ENCODE peak calls at places on chromosomes 16 and 17, in eight cellular contexts. U, N, M, D, L, E, X and F are unnamed samples.

GRCh38 chr17:80527016-80527645 is 17.5 kb upstream of the RPTOR start:
- DNase-seq in U (no peak), N (no peak), M (no peak), D (no peak), L (no peak), E (no peak), X (peak), F (no peak)

GRCh38 chr16:57894390-57895080 is 76.4 kb downstream of the CNGB1 start:
- DNase-seq in U (no peak), N (no peak), M (no peak), D (no peak), L (no peak), E (no peak), X (no peak), F (no peak)

GRCh38 chr17:12856451-12856850 is 67.2 kb downstream of the ARHGAP44 start:
- DNase-seq in U (no peak), N (no peak), M (no peak), D (no peak), L (no peak), E (no peak), X (no peak), F (no peak)

GRCh38 chr17:74566132-74566753 is 1.1 kb downstream of the CD300H start:
- DNase-seq in U (no peak), N (no peak), M (no peak), D (no peak), L (peak), E (peak), X (no peak), F (no peak)

GRCh38 chr17:20073056-20073979 is 64.2 kb downstream of the SPECC1 start:
- DNase-seq in U (peak), N (no peak), M (peak), D (peak), L (no peak), E (peak), X (peak), F (no peak)

GRCh38 chr17:79023886-79024771 is at the start of gene C1QTNF1:
- DNase-seq in U (peak), N (peak), M (peak), D (peak), L (no peak), E (peak), X (peak), F (peak)

GRCh38 chr17:7668482-7668881 is 17.8 kb downstream of the ATP1B2 start:
- DNase-seq in U (no peak), N (no peak), M (no peak), D (no peak), L (no peak), E (no peak), X (no peak), F (no peak)

GRCh38 chr17:21388066-21388465 is 11.9 kb downstream of the KCNJ12 start:
- DNase-seq in U (no peak), N (no peak), M (no peak), D (no peak), L (no peak), E (no peak), X (no peak), F (no peak)

GRCh38 chr17:11144358-11145233 is 96.4 kb upstream of the SHISA6 start:
- DNase-seq in U (no peak), N (no peak), M (no peak), D (no peak), L (no peak), E (peak), X (no peak), F (no peak)

GRCh38 chr17:68511254-68511670 is 968 bp upstream of the PRKAR1A start:
- DNase-seq in U (no peak), N (no peak), M (no peak), D (peak), L (no peak), E (no peak), X (no peak), F (no peak)

GRCh38 chr17:83122834-83123233 is 43.4 kb downstream of the METRNL start:
- DNase-seq in U (peak), N (peak), M (no peak), D (no peak), L (no peak), E (no peak), X (no peak), F (no peak)

GRCh38 chr17:16925461-16926060 is 46.4 kb downstream of the TNFRSF13B start:
- DNase-seq in U (peak), N (peak), M (peak), D (peak), L (no peak), E (no peak), X (no peak), F (no peak)

GRCh38 chr17:9205520-9206159 is 184.3 kb downstream of the NTN1 start:
- DNase-seq in U (no peak), N (no peak), M (no peak), D (no peak), L (no peak), E (no peak), X (no peak), F (no peak)

GRCh38 chr17:59907467-59907866 is 14.5 kb downstream of the RPS6KB1 start:
- DNase-seq in U (no peak), N (no peak), M (no peak), D (no peak), L (no peak), E (no peak), X (no peak), F (no peak)

GRCh38 chr16:914453-914852 is 56.3 kb downstream of the LMF1 start:
- DNase-seq in U (no peak), N (no peak), M (no peak), D (no peak), L (peak), E (no peak), X (peak), F (no peak)

GRCh38 chr17:41975099-41976083 is 8.8 kb downstream of the CNP start:
- DNase-seq in U (peak), N (no peak), M (peak), D (no peak), L (no peak), E (no peak), X (peak), F (no peak)

GRCh38 chr16:88022076-88023042 is 71.1 kb downstream of the BANP start:
- DNase-seq in U (no peak), N (no peak), M (no peak), D (no peak), L (no peak), E (no peak), X (no peak), F (peak)

GRCh38 chr16:54931757-54932660 is 1.3 kb downstream of the IRX5 start:
- DNase-seq in U (peak), N (no peak), M (no peak), D (no peak), L (no peak), E (no peak), X (no peak), F (peak)

GRCh38 chr17:74135391-74136167 is 67.9 kb upstream of the RPL38 start:
- DNase-seq in U (no peak), N (no peak), M (no peak), D (no peak), L (no peak), E (no peak), X (no peak), F (peak)

GRCh38 chr16:49213594-49213993 is 68.0 kb downstream of the CBLN1 start:
- DNase-seq in U (no peak), N (no peak), M (no peak), D (no peak), L (no peak), E (no peak), X (no peak), F (no peak)

GRCh38 chr16:85675528-85675927 is 13.2 kb downstream of the GINS2 start:
- DNase-seq in U (no peak), N (no peak), M (no peak), D (no peak), L (no peak), E (no peak), X (peak), F (no peak)
- TF ChIP-seq CTCF in U (no peak), N (no peak), M (no peak), D (no peak), L (peak), E (no peak), X (peak), F (peak)

GRCh38 chr17:14805348-14805747 is 459.8 kb downstream of the PMP22 start:
- DNase-seq in U (no peak), N (no peak), M (no peak), D (no peak), L (no peak), E (no peak), X (no peak), F (no peak)
- TF ChIP-seq CTCF in U (no peak), N (no peak), M (no peak), D (no peak), L (no peak), E (no peak), X (no peak), F (no peak)

GRCh38 chr16:9868606-9869149 is 313.6 kb downstream of the GRIN2A start:
- DNase-seq in U (no peak), N (no peak), M (no peak), D (no peak), L (no peak), E (no peak), X (no peak), F (no peak)
- TF ChIP-seq CTCF in U (no peak), N (no peak), M (no peak), D (no peak), L (no peak), E (no peak), X (no peak), F (no peak)

DNA sequence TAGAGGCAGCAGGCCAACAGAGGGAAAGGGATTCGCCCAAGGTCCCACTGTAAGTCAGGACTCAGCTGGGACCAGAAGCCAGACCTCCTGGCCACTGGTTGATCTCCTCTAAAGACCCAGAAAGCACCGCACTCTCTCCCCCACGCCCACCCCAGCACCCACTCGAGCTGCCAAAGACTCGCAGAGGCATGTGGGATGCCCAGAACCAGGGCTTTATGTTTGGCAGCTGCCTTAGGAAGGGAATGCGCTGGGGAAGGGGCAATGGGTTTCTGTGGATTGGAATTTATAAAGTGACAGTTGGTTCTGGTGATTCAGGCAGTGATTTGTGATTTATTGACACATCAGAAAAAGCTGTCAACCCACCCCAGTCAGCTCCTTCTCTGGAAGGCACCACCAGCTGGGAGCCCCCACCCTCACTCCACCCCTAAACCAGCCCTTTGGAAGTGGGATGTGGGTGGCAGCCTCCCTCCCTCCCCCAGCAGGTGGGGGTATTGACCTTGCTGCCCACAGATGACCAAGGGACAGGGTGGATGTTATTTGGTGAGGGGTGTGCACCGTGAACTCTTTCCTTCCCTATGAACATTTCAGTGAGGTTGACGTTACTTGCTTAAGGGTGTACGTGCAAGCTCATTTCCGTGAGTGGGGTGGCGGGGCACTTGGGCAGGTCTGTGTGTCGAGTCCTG is 76.6 kb upstream of the DNAJA2 start:
- DNase-seq in U (no peak), N (no peak), M (no peak), D (no peak), L (no peak), E (no peak), X (no peak), F (no peak)
- TF ChIP-seq CTCF in U (no peak), N (no peak), M (no peak), D (no peak), L (no peak), E (no peak), X (no peak), F (no peak)

GRCh38 chr17:61223725-61224124 is 175.9 kb upstream of the TBX2 start:
- DNase-seq in U (no peak), N (no peak), M (no peak), D (no peak), L (no peak), E (no peak), X (no peak), F (no peak)

GRCh38 chr17:61221181-61221580 is 178.5 kb upstream of the TBX2 start:
- DNase-seq in U (no peak), N (no peak), M (no peak), D (no peak), L (no peak), E (no peak), X (no peak), F (no peak)

GRCh38 chr17:61219460-61219859 is 180.2 kb upstream of the TBX2 start:
- DNase-seq in U (no peak), N (no peak), M (no peak), D (no peak), L (no peak), E (no peak), X (peak), F (no peak)

GRCh38 chr17:61225178-61225577 is 174.5 kb upstream of the TBX2 start:
- DNase-seq in U (no peak), N (no peak), M (no peak), D (no peak), L (no peak), E (no peak), X (no peak), F (no peak)

DNA sequence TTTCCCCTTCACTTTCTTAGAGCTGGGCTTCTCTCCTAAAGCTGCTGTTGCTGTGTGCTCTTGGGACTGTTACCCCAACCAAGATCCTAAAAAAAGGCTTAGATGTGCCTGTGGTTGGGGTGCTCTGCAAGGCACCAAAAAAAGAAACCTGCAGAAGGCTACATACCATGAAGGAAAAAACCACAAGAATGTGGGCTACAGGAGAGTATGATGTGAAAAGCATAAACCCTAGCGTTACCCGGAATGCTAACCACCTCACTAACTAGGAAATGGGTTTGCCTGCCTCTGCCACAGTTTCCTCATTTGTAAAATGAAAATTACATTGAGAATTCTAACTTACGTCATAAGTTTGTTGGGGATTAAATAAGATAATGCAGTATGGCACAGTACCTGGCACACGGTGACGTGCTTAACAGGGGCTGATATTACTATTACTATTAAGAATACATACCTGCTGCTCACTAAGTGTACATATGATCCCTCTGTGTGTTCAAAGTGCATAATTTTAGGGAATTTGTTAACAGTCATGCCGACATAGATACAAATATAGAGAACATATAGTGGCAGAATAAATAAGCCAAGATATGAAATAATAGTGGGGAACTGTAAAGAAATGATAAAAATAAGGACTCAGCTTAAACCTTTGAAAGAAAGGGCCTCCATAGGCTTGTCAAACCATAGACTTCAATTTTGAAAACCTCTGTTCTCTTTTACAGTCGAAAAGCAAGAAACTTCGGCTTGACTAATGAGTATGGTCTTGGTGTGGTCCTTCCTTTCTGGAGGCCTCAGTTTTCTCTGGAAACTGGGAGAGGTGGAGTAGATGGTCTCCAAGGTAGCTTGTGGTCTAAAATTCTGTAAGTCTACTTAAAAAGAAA is 177.8 kb upstream of the TBX2 start:
- DNase-seq in U (no peak), N (no peak), M (no peak), D (no peak), L (no peak), E (no peak), X (peak), F (no peak)
- TF ChIP-seq CTCF in U (no peak), N (no peak), M (no peak), D (no peak), L (no peak), E (no peak), X (no peak), F (no peak)

GRCh38 chr17:77815127-77815905 is 143.2 kb upstream of the TNRC6C start:
- DNase-seq in U (peak), N (no peak), M (no peak), D (no peak), L (no peak), E (no peak), X (no peak), F (no peak)
- TF ChIP-seq CTCF in U (no peak), N (no peak), M (no peak), D (no peak), L (no peak), E (no peak), X (no peak), F (no peak)

GRCh38 chr16:53651357-53651756 is 52.3 kb downstream of the RPGRIP1L start:
- DNase-seq in U (no peak), N (no peak), M (no peak), D (no peak), L (no peak), E (no peak), X (no peak), F (no peak)
- TF ChIP-seq CTCF in U (no peak), N (no peak), M (no peak), D (no peak), L (no peak), E (no peak), X (no peak), F (no peak)

GRCh38 chr17:44367219-44367618 is 3.6 kb upstream of the FAM171A2 start:
- DNase-seq in U (no peak), N (no peak), M (no peak), D (no peak), L (no peak), E (no peak), X (no peak), F (no peak)
- TF ChIP-seq CTCF in U (no peak), N (no peak), M (no peak), D (no peak), L (no peak), E (no peak), X (no peak), F (no peak)

DNA sequence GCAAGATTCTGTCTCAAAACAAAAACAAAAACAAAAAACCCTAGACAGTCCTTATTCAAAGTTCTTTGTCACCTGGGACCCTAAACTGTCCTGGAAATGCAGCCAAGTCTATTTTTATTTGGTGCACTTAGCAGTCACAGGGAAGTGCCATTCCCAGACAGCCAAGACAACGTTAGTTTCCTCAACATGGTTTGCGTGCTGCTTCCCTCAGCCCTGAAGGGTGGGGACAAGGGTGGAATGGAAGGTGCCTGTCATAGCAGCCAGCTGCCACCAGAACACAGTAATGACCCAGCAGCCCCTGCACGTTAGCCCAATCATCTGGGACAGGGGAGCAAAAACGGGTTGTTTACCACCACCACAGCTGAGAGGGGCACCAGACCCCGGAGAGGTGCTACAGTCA is 16.9 kb downstream of the CREBBP start:
- DNase-seq in U (no peak), N (no peak), M (no peak), D (no peak), L (no peak), E (no peak), X (no peak), F (no peak)
- TF ChIP-seq CTCF in U (no peak), N (no peak), M (no peak), D (no peak), L (no peak), E (no peak), X (no peak), F (no peak)

GRCh38 chr17:76887809-76888208 is 19.6 kb downstream of the MGAT5B start:
- DNase-seq in U (no peak), N (no peak), M (no peak), D (no peak), L (no peak), E (no peak), X (no peak), F (no peak)
- TF ChIP-seq CTCF in U (no peak), N (no peak), M (no peak), D (no peak), L (peak), E (no peak), X (no peak), F (no peak)